ENCODE peak calls at places on chromosomes 12 and 14, in ten cellular contexts. U is transverse colon; R is activated naive CD8-positive, alpha-beta T cell treated with anti-CD3 and anti-CD28 coated beads, Interleukin-2, amount 50 U/mL, for 24 hours; J is effector CD4-positive, alpha-beta T cell; N is astrocyte; B is activated CD4-positive, CD25-positive, alpha-beta regulatory T cell; P is left cardiac atrium; W is NCI-H2081; Y is stimulated activated CD4-positive, alpha-beta T cell treated with anti-CD3 and anti-CD28 coated beads, Interleukin-2, amount 100 ng/mL, for 24 hours; F is GM04504. K is an unnamed sample.

GRCh38 chr12:50786498-50787231 is 22.8 kb downstream of the ATF1 start:
- DNase-seq in N (peak), U (no peak), F (peak), W (no peak), R (no peak), P (no peak), Y (no peak), J (no peak), B (no peak), K (no peak)

GRCh38 chr14:89399594-89400068 is 17.4 kb downstream of the FOXN3 start:
- DNase-seq in N (peak), J (no peak), R (no peak), P (no peak), B (no peak), F (peak), U (no peak), W (peak), Y (no peak), K (no peak)

GRCh38 chr14:29857545-29857944 is 70.1 kb downstream of the PRKD1 start:
- DNase-seq in R (no peak), W (no peak), P (no peak), F (no peak), Y (no peak), N (no peak), J (no peak), U (no peak), B (no peak), K (no peak)

GRCh38 chr12:121167232-121167820 is 34.6 kb downstream of the P2RX7 start:
- DNase-seq in J (no peak), U (no peak), N (no peak), B (no peak), P (no peak), Y (no peak), F (peak), W (no peak), R (no peak), K (no peak)

GRCh38 chr12:83031301-83031700 is 344.6 kb downstream of the TMTC2 start:
- DNase-seq in R (no peak), F (no peak), P (no peak), J (no peak), Y (no peak), U (no peak), N (no peak), W (no peak), B (no peak), K (no peak)

GRCh38 chr14:36130186-36130585 is 46.3 kb downstream of the PTCSC3 start:
- DNase-seq in R (no peak), N (no peak), J (no peak), W (no peak), P (no peak), U (no peak), Y (no peak), F (no peak), B (no peak), K (no peak)

GRCh38 chr14:35366048-35366428 is 38.5 kb downstream of the NFKBIA start:
- DNase-seq in W (no peak), F (no peak), U (no peak), R (peak), J (no peak), P (peak), Y (no peak), N (peak), B (no peak), K (no peak)

GRCh38 chr12:113723631-113724030 is 242.5 kb downstream of the RBM19 start:
- DNase-seq in W (no peak), U (no peak), F (no peak), J (no peak), N (no peak), P (no peak), R (no peak), Y (no peak), B (no peak), K (no peak)

GRCh38 chr14:59333668-59334067 is 131.5 kb downstream of the GPR135 start:
- DNase-seq in P (no peak), Y (no peak), F (peak), R (no peak), J (no peak), N (peak), B (no peak), U (no peak), W (no peak), K (no peak)

GRCh38 chr14:103126873-103127304 is 3.6 kb downstream of the TNFAIP2 start:
- DNase-seq in W (peak), Y (no peak), B (no peak), N (no peak), F (no peak), U (peak), R (no peak), J (no peak), P (no peak), K (no peak)

GRCh38 chr14:79375336-79375735 is 836.0 kb downstream of the DIO2 start:
- DNase-seq in B (no peak), Y (no peak), U (no peak), F (no peak), W (no peak), P (no peak), R (no peak), J (no peak), N (no peak), K (no peak)

GRCh38 chr12:89709994-89710872 is 1.6 kb upstream of the ATP2B1 start:
- DNase-seq in F (peak), R (peak), P (peak), Y (peak), W (peak), U (peak), B (no peak), J (peak), N (no peak), K (peak)

GRCh38 chr14:105066285-105067071 is 1.2 kb upstream of the GPR132 start:
- DNase-seq in P (no peak), F (no peak), B (no peak), R (peak), W (no peak), N (no peak), J (no peak), Y (no peak), U (no peak), K (no peak)

GRCh38 chr12:15830538-15830937 is 41.4 kb upstream of the EPS8 start:
- DNase-seq in P (no peak), R (no peak), Y (no peak), W (no peak), N (peak), F (no peak), B (no peak), U (no peak), J (no peak), K (no peak)

GRCh38 chr14:103071544-103072251 is 12.3 kb upstream of the LBHD2 start:
- DNase-seq in B (no peak), F (no peak), R (no peak), P (no peak), Y (no peak), J (no peak), U (peak), N (no peak), W (no peak), K (no peak)

GRCh38 chr14:50335989-50336391 is 23.9 kb downstream of the DMAC2L start:
- DNase-seq in F (no peak), B (no peak), J (no peak), U (no peak), P (no peak), R (no peak), W (peak), N (peak), Y (no peak), K (no peak)

GRCh38 chr14:93986972-93987371 is 10.1 kb upstream of the CCDC197 start:
- DNase-seq in U (no peak), N (no peak), F (no peak), B (no peak), J (no peak), W (no peak), P (no peak), Y (no peak), R (no peak), K (no peak)

GRCh38 chr14:94056579-94057308 is 24.3 kb downstream of the DDX24 start:
- DNase-seq in P (no peak), Y (no peak), W (no peak), J (no peak), N (no peak), F (no peak), R (no peak), U (no peak), B (no peak), K (peak)

GRCh38 chr12:3453947-3454675 is 36.9 kb upstream of the PRMT8 start:
- DNase-seq in J (no peak), Y (no peak), R (no peak), B (no peak), N (peak), F (peak), P (no peak), W (no peak), U (no peak), K (no peak)

GRCh38 chr14:74595006-74595735 is 16.9 kb downstream of the LTBP2 start:
- DNase-seq in P (peak), B (no peak), J (no peak), R (no peak), W (no peak), F (peak), Y (no peak), N (peak), U (peak), K (no peak)

GRCh38 chr12:71548906-71549305 is 109.3 kb downstream of the LGR5 start:
- DNase-seq in F (no peak), Y (no peak), R (no peak), U (no peak), J (no peak), P (no peak), B (no peak), N (no peak), W (no peak), K (no peak)

GRCh38 chr12:22978962-22979361 is 354.0 kb downstream of the ETNK1 start:
- DNase-seq in W (no peak), Y (no peak), U (no peak), N (peak), J (no peak), R (no peak), B (no peak), P (no peak), F (peak), K (no peak)

GRCh38 chr12:3218150-3218845 is 141.1 kb downstream of the TSPAN9 start:
- DNase-seq in Y (no peak), N (peak), U (peak), W (peak), J (no peak), F (peak), B (no peak), P (peak), R (no peak), K (no peak)

GRCh38 chr12:107404981-107405380 is 280.6 kb upstream of the PWP1 start:
- DNase-seq in R (peak), B (no peak), N (peak), J (no peak), U (peak), Y (no peak), F (no peak), W (peak), P (no peak), K (no peak)

GRCh38 chr14:75470238-75470797 is 42.5 kb downstream of the JDP2 start:
- DNase-seq in W (peak), B (no peak), R (no peak), U (peak), P (no peak), Y (no peak), J (no peak), F (no peak), N (no peak), K (no peak)

K was measured in naive thymus-derived CD8-positive, alpha-beta T cell.